ENCODE peak calls at places on chromosome 5, in five cellular contexts. H, V, F, P and W are unnamed samples.

GRCh38 chr5:73564644-73565165 is 734 bp downstream of the ANKRA2 start:
- DNase-seq in H (no peak), V (no peak), F (no peak), P (no peak), W (no peak)

GRCh38 chr5:1668141-1668721 is 131.4 kb downstream of the MRPL36 start:
- DNase-seq in H (no peak), V (no peak), F (peak; percentile 47), P (no peak), W (no peak)

GRCh38 chr5:83265318-83265717 is 188.0 kb downstream of the XRCC4 start:
- DNase-seq in H (peak; percentile 63), V (peak; percentile 43), F (no peak), P (peak; percentile 33), W (no peak)

GRCh38 chr5:160171656-160172055 is 52.4 kb upstream of the PWWP2A start:
- DNase-seq in H (no peak), V (no peak), F (no peak), P (no peak), W (no peak)

GRCh38 chr5:53008751-53009150 is 19.6 kb downstream of the ITGA2 start:
- DNase-seq in H (peak; percentile 33), V (peak; percentile 84), F (no peak), P (no peak), W (peak; percentile 37)

GRCh38 chr5:143025971-143026370 is 255.8 kb downstream of the ARHGAP26 start:
- DNase-seq in H (no peak), V (peak; percentile 67), F (no peak), P (no peak), W (no peak)

GRCh38 chr5:151659001-151659754 is 27.5 kb downstream of the SPARC start:
- DNase-seq in H (peak; percentile 79), V (peak; percentile 80), F (peak; percentile 83), P (peak; percentile 57), W (peak; percentile 70)

GRCh38 chr5:160105686-160106085 is 13.6 kb downstream of the PWWP2A start:
- DNase-seq in H (no peak), V (no peak), F (no peak), P (no peak), W (no peak)

GRCh38 chr5:173655196-173655797 is 38.8 kb upstream of the BOD1 start:
- DNase-seq in H (no peak), V (no peak), F (no peak), P (no peak), W (no peak)

GRCh38 chr5:176151286-176151685 is 86.9 kb upstream of the SIMC1 start:
- DNase-seq in H (no peak), V (peak; percentile 90), F (no peak), P (no peak), W (no peak)

GRCh38 chr5:146425023-146425422 is 22.1 kb upstream of the TCERG1 start:
- DNase-seq in H (no peak), V (no peak), F (no peak), P (no peak), W (no peak)

GRCh38 chr5:16902846-16903245 is 33.2 kb downstream of the MYO10 start:
- DNase-seq in H (no peak), V (no peak), F (no peak), P (no peak), W (no peak)

GRCh38 chr5:143248822-143249579 is 154.5 kb downstream of the NR3C1 start:
- DNase-seq in H (peak; percentile 68), V (peak; percentile 91), F (peak; percentile 64), P (peak; percentile 24), W (no peak)

GRCh38 chr5:160434022-160434531 is 12.4 kb downstream of the PTTG1 start:
- DNase-seq in H (no peak), V (no peak), F (no peak), P (peak; percentile 46), W (no peak)

GRCh38 chr5:151020304-151021031 is at the start of gene GPX3:
- DNase-seq in H (peak; percentile 78), V (peak; percentile 25), F (no peak), P (peak; percentile 92), W (no peak)

GRCh38 chr5:124742983-124743533 is 3.4 kb downstream of the ZNF608 start:
- DNase-seq in H (no peak), V (peak; percentile 88), F (no peak), P (peak; percentile 24), W (peak; percentile 81)

GRCh38 chr5:646396-647201 is 34.5 kb downstream of the CEP72 start:
- DNase-seq in H (no peak), V (no peak), F (no peak), P (no peak), W (no peak)

GRCh38 chr5:164472150-164472549 is 966.7 kb downstream of the MAT2B start:
- DNase-seq in H (no peak), V (no peak), F (no peak), P (no peak), W (no peak)

GRCh38 chr5:170307575-170308465 is 10.2 kb upstream of the LCP2 start:
- DNase-seq in H (peak; percentile 70), V (peak; percentile 63), F (peak; percentile 54), P (no peak), W (no peak)

GRCh38 chr5:3715048-3715447 is 119.4 kb downstream of the IRX1 start:
- DNase-seq in H (no peak), V (no peak), F (no peak), P (no peak), W (no peak)
- TF ChIP-seq CEBPB in H (no peak), V (no peak), F (no peak), P (no peak), W (no peak)

DNA sequence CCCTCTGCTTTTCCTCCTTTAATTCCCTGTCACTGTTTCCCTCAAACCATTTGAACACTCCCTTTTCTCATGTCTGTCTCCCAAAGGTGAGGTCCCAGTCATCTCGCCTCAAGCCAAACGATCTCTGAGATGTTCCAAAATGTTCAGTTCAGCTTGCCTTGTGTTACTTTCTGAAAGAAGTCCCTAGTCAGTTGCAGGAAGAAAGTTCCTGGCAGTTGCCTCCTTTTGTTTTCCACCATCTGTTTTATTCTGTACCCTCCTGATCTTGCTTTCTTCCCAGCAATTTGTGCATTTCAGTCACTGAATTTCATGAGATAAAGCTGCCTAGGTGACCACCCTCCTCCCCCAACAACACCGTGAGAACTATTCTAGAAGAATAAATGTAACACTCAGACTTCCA is 277.5 kb downstream of the EPB41L4A start:
- DNase-seq in H (no peak), V (no peak), F (no peak), P (no peak), W (no peak)
- TF ChIP-seq CEBPB in H (no peak), V (no peak), F (no peak), P (no peak), W (no peak)

GRCh38 chr5:135822286-135822685 is 12.2 kb upstream of the SLC25A48 start:
- DNase-seq in H (no peak), V (no peak), F (no peak), P (no peak), W (no peak)

GRCh38 chr5:135823799-135824366 is 10.6 kb upstream of the SLC25A48 start:
- DNase-seq in H (no peak), V (no peak), F (no peak), P (no peak), W (no peak)

GRCh38 chr5:135821802-135822201 is 12.7 kb upstream of the SLC25A48 start:
- DNase-seq in H (no peak), V (no peak), F (no peak), P (no peak), W (no peak)

GRCh38 chr5:135822959-135823358 is 11.5 kb upstream of the SLC25A48 start:
- DNase-seq in H (no peak), V (no peak), F (no peak), P (no peak), W (no peak)

DNA sequence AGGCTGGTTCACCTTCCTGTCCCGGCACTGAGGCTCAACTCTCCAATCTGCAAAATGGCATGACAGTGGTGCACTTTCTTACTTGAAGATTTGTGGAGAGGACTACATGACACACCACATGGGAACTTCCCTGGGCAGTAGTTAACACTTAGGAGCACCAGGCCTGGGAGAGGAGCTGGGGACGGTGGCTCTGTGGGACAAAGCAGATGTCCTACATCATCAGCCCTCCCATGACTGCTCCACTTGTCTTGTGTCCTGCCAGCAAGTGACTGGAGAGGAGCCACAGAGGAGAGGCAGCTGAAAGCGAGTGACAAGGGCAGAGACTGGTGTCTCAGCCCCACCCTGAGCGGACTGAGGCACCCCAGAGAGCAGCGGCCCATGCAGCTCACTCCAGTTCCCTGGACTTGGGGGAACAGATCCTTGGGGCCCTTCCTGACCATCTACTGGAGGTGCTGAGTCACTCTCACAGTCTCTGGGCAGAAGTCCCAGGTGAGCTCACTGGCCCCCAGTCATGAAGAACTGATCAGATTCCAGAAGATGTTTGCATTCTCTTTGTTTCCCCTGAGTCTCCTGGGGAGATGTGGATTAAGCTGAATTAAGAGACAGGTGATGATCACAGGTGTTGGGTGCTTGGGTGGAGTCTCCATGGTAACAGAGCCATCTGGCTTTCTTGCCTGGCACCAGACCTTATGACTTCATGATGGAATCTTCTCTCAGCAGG is 13.2 kb upstream of the SLC25A48 start:
- DNase-seq in H (no peak), V (no peak), F (no peak), P (no peak), W (no peak)
- TF ChIP-seq CEBPB in H (no peak), V (no peak), F (no peak), P (no peak), W (no peak)

GRCh38 chr5:149210968-149211495 is 60.6 kb upstream of the AFAP1L1 start:
- DNase-seq in H (no peak), V (no peak), F (peak; percentile 20), P (no peak), W (no peak)

GRCh38 chr5:149211566-149211965 is 60.1 kb upstream of the AFAP1L1 start:
- DNase-seq in H (no peak), V (peak; percentile 73), F (no peak), P (no peak), W (no peak)

GRCh38 chr5:149213264-149213663 is 58.4 kb upstream of the AFAP1L1 start:
- DNase-seq in H (no peak), V (no peak), F (no peak), P (no peak), W (no peak)

GRCh38 chr5:149210229-149210628 is 61.4 kb upstream of the AFAP1L1 start:
- DNase-seq in H (no peak), V (peak; percentile 90), F (peak; percentile 24), P (peak; percentile 44), W (peak; percentile 88)

DNA sequence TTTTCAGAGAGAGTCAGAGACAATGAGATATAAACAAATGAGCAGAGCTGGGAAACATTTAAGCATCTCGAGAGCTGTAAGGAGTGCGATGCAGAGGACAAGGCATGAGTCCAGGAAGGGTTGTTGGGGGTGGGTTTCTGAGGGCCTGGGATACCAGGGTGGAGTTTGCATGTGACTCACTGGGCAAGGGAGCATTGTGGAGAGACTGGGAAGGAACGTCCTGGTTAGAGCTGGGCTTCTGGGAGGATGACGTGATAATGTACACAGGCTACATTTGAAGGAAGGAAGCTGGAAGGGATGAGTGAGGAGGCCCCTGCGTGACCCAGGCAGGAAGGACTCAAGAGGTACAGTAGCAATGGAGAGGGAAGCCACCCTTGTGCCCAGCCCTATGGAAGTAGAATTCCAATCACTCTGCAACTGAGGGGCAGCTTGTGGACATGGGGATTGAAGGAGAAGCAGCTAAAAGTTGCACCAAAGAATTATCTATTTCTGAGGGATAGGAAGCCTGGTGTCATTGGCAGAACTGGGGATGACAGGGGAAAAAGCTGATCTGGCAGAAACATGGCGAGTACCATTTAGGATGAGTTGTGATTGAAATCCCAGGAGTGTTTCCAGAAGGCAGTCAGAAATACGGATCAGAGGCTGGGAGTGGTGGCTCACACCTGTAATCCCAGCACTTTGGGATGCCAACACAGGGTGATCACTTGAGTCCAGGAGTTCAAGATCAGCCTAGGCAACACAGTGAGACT is 59.3 kb upstream of the AFAP1L1 start:
- DNase-seq in H (no peak), V (peak; percentile 100), F (no peak), P (no peak), W (no peak)
- TF ChIP-seq CEBPB in H (no peak), V (peak; percentile 1), F (no peak), P (no peak), W (no peak)